ENCODE peak calls at places on chromosome 5, in seven cellular contexts. T is mammary epithelial cell, X is hepatocyte, B is Peyer's patch, G is A549, J is brain microvascular endothelial cell, U is heart left ventricle. R is an unnamed sample.

GRCh38 chr5:116144103-116144502 is 59.3 kb downstream of the COMMD10 start:
- DNase-seq in T (no peak), X (no peak), B (no peak), G (no peak), J (peak; percentile 12), U (no peak), R (no peak)

GRCh38 chr5:122252319-122252718 is 59.7 kb upstream of the SNCAIP start:
- DNase-seq in T (no peak), X (peak; percentile 42), B (no peak), G (no peak), J (no peak), U (no peak), R (no peak)

GRCh38 chr5:60207031-60207430 is 313.5 kb upstream of the PDE4D start:
- DNase-seq in T (no peak), X (no peak), B (no peak), G (no peak), J (no peak), U (no peak), R (no peak)

GRCh38 chr5:147576646-147577535 is 67.0 kb upstream of the DPYSL3 start:
- DNase-seq in T (peak; percentile 32), X (peak; percentile 77), B (no peak), G (peak; percentile 12), J (peak; percentile 26), U (peak; percentile 38), R (peak; percentile 58)

GRCh38 chr5:26868504-26868903 is 169.9 kb downstream of the CDH9 start:
- DNase-seq in T (no peak), X (no peak), B (no peak), G (no peak), J (no peak), U (no peak), R (no peak)

GRCh38 chr5:38765461-38765861 is 80.4 kb upstream of the OSMR start:
- DNase-seq in T (no peak), X (no peak), B (no peak), G (no peak), J (peak; percentile 75), U (no peak), R (no peak)

GRCh38 chr5:78547731-78548189 is 100.8 kb downstream of the LHFPL2 start:
- DNase-seq in T (no peak), X (peak; percentile 35), B (no peak), G (no peak), J (peak; percentile 94), U (peak; percentile 94), R (peak; percentile 80)

GRCh38 chr5:1512541-1513291 is 11.0 kb downstream of the LPCAT1 start:
- DNase-seq in T (no peak), X (no peak), B (peak; percentile 26), G (no peak), J (no peak), U (no peak), R (no peak)

GRCh38 chr5:3022665-3023064 is 271.2 kb upstream of the IRX2 start:
- DNase-seq in T (no peak), X (no peak), B (no peak), G (no peak), J (no peak), U (no peak), R (no peak)

GRCh38 chr5:24998641-24999040 is 353.9 kb upstream of the CDH10 start:
- DNase-seq in T (no peak), X (no peak), B (no peak), G (no peak), J (no peak), U (no peak), R (no peak)

GRCh38 chr5:149429839-149430721 is 51.0 kb upstream of the IL17B start:
- DNase-seq in T (no peak), X (no peak), B (no peak), G (no peak), J (no peak), U (peak; percentile 72), R (no peak)

GRCh38 chr5:3698412-3698811 is 102.8 kb downstream of the IRX1 start:
- DNase-seq in T (no peak), X (no peak), B (no peak), G (no peak), J (no peak), U (no peak), R (no peak)

GRCh38 chr5:96232602-96233001 is 200.4 kb downstream of the PCSK1 start:
- DNase-seq in T (no peak), X (no peak), B (no peak), G (no peak), J (no peak), U (no peak), R (no peak)

GRCh38 chr5:96229173-96229572 is 203.9 kb downstream of the PCSK1 start:
- DNase-seq in T (no peak), X (no peak), B (no peak), G (no peak), J (no peak), U (no peak), R (no peak)

GRCh38 chr5:96228449-96228848 is 204.6 kb downstream of the PCSK1 start:
- DNase-seq in T (peak; percentile 85), X (no peak), B (no peak), G (no peak), J (no peak), U (no peak), R (no peak)

GRCh38 chr5:96222129-96222528 is 210.9 kb downstream of the PCSK1 start:
- DNase-seq in T (no peak), X (no peak), B (no peak), G (no peak), J (no peak), U (no peak), R (no peak)

DNA sequence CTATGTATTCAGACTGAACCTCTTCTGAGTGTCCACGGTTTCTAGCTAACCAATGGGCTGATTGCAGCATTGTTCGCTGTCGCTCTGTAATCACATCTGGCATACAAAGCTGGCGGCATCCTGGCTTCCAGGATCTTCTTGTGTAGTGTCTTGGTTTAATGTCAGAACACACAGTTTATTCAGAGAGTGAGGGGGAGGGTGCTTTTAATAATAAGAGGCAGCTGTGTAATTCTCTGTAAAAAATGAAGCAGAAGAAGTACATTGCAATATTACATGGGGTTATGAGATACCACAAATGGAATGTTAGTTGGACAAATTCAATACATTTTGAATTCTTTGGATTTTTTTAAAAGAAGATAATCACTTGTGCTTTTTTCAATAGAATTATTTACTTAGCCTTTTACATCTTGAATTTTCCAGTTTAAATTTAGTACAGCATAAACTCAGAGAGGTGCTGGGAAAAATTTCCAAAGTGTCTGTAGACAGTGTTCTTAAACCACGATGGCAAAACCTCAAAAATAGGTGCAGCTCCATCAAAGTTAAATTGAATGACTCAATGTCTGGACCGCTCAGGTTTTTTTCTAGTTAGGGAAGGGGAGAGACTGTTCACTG is 206.0 kb downstream of the PCSK1 start:
- DNase-seq in T (peak; percentile 89), X (peak; percentile 20), B (no peak), G (no peak), J (peak; percentile 91), U (no peak), R (peak; percentile 58)
- H3K4me3 ChIP-seq in T (peak overlapping the region; percentile 5), X (no peak overlapping the region), B (no peak overlapping the region), G (no peak overlapping the region), J (no peak overlapping the region), U (no peak overlapping the region), R (no peak overlapping the region)

DNA sequence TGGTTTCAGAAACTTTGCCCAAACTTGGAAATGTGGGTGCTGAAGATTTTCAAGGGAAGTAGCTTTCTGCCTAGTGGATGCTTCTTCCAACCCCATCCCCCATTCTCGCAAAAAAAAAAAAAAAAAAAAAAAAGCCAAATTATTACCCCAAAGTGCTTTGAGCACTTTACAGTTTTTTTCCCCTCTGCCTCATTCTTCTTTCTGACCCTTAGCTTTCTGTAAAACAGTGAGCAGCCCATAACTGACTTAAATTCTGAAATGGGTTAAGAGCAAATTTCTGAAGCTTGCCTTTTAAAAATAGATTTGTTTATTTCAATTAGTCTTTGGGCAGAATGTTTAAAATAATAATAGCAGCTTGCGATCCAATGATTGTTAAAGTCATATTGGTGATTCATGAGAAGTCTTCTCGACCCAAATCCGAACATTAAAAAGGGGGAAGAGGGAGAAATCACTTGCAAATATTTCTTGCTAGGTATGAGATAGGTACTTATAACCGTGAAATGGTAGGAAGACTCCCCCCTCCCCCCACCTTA is 991 bp downstream of the FST start:
- DNase-seq in T (no peak), X (no peak), B (no peak), G (no peak), J (no peak), U (no peak), R (no peak)
- H3K27ac ChIP-seq in T (peak overlapping the region; percentile 98), X (peak overlapping the region; percentile 59), B (peak overlapping the region; percentile 26), G (peak overlapping the region; percentile 47), J (no peak overlapping the region), U (peak overlapping the region; percentile 45), R (no peak overlapping the region)

GRCh38 chr5:176652136-176652535 is 4.9 kb downstream of the TSPAN17 start:
- DNase-seq in T (no peak), X (no peak), B (no peak), G (no peak), J (no peak), U (no peak), R (no peak)

GRCh38 chr5:176650354-176650884 is 3.1 kb downstream of the TSPAN17 start:
- DNase-seq in T (no peak), X (no peak), B (no peak), G (no peak), J (no peak), U (no peak), R (peak; percentile 31)

GRCh38 chr5:176653401-176653800 is 6.1 kb downstream of the TSPAN17 start:
- DNase-seq in T (peak; percentile 63), X (no peak), B (no peak), G (no peak), J (no peak), U (no peak), R (no peak)

GRCh38 chr5:176653986-176654385 is 6.7 kb downstream of the TSPAN17 start:
- DNase-seq in T (no peak), X (no peak), B (no peak), G (no peak), J (no peak), U (no peak), R (no peak)

DNA sequence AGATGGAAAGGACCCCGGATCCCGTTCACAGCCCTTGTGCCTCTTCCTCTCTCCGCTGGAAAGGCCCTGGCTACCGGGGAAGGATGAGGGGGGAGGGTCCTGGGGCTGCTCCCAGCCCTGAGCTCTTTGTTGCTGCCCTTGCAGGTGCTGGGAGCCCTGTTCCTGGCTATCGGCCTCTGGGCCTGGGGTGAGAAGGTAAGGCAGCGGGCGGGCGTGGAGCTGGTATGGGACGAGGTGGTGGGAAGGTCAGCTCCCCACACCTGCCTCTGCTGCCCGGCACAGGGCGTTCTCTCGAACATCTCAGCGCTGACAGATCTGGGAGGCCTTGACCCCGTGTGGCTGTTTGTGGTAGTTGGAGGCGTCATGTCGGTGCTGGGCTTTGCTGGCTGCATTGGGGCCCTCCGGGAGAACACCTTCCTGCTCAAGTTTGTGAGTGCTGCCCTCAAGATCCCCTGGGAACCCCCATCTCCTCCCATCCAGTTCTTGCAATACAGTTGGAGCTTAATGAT is 4.2 kb downstream of the TSPAN17 start:
- DNase-seq in T (no peak), X (no peak), B (no peak), G (no peak), J (no peak), U (no peak), R (no peak)
- TF ChIP-seq CTCF in T (no peak), X (no peak), B (no peak), G (no peak), J (no peak), U (no peak), R (no peak)

DNA sequence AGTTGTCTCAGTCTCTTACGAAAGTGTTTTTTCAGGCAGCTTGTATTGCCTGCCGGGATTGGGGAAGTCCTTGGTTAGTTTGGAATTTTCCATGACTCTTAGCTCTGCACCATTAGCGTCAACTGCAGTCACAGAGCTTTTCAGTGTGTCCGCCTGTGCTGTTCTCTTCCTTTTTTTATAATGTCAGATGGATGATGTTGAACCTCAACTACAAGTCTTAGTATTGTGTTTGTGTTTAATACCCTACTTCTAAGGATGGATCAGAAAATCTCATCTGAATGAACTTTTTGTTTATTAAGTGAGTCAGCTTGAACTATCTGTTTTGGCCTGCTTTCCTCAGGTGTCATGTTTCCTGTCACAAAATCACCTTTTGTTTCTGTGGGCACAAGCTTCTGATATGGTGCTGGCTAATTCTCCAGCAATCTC is 33.1 kb downstream of the ATP6V0E1 start:
- DNase-seq in T (peak; percentile 89), X (peak; percentile 47), B (no peak), G (peak; percentile 9), J (peak; percentile 62), U (peak; percentile 50), R (no peak)
- H3K4me3 ChIP-seq in T (no peak overlapping the region), X (no peak overlapping the region), B (no peak overlapping the region), G (no peak overlapping the region), J (no peak overlapping the region), U (no peak overlapping the region), R (no peak overlapping the region)

R was measured in A673.